ENCODE peak calls at places on chromosomes 6 and 20, in four cellular contexts. One of them, this sample, is unnamed.

GRCh38 chr20:44297721-44298120 is 13.3 kb downstream of the FITM2 start:
- DNase-seq in heart left ventricle: no peak
- DNase-seq in foreskin fibroblast: no peak
- DNase-seq in neural progenitor cell: no peak
- DNase-seq in this sample: no peak

GRCh38 chr6:84979541-84979940 is 215.1 kb upstream of the TBX18 start:
- DNase-seq in heart left ventricle: no peak
- DNase-seq in foreskin fibroblast: peak; percentile 60
- DNase-seq in neural progenitor cell: no peak
- DNase-seq in this sample: no peak

GRCh38 chr6:29479560-29479959 is 8.2 kb downstream of the MAS1L start:
- DNase-seq in heart left ventricle: no peak
- DNase-seq in foreskin fibroblast: no peak
- DNase-seq in neural progenitor cell: no peak
- DNase-seq in this sample: no peak

GRCh38 chr20:42118409-42119125 is 500.4 kb upstream of the CHD6 start:
- DNase-seq in heart left ventricle: no peak
- DNase-seq in foreskin fibroblast: no peak
- DNase-seq in neural progenitor cell: peak; percentile 23
- DNase-seq in this sample: no peak

GRCh38 chr6:158071121-158072082 is 89.7 kb downstream of the SYNJ2 start:
- DNase-seq in heart left ventricle: no peak
- DNase-seq in foreskin fibroblast: no peak
- DNase-seq in neural progenitor cell: no peak
- DNase-seq in this sample: no peak

GRCh38 chr20:20837574-20838021 is 125.2 kb upstream of the RALGAPA2 start:
- DNase-seq in heart left ventricle: no peak
- DNase-seq in foreskin fibroblast: peak; percentile 24
- DNase-seq in neural progenitor cell: peak; percentile 77
- DNase-seq in this sample: peak; percentile 8

GRCh38 chr20:19893356-19893755 is 123.8 kb upstream of the NAA20 start:
- DNase-seq in heart left ventricle: no peak
- DNase-seq in foreskin fibroblast: no peak
- DNase-seq in neural progenitor cell: no peak
- DNase-seq in this sample: no peak

GRCh38 chr20:62570897-62571666 is 71.2 kb upstream of the SLCO4A1 start:
- DNase-seq in heart left ventricle: no peak
- DNase-seq in foreskin fibroblast: no peak
- DNase-seq in neural progenitor cell: no peak
- DNase-seq in this sample: no peak

GRCh38 chr6:167683028-167683862 is 143.5 kb upstream of the AFDN start:
- DNase-seq in heart left ventricle: peak; percentile 83
- DNase-seq in foreskin fibroblast: no peak
- DNase-seq in neural progenitor cell: no peak
- DNase-seq in this sample: no peak

GRCh38 chr20:64023278-64024140 is 12.5 kb upstream of the C20orf204 start:
- DNase-seq in heart left ventricle: no peak
- DNase-seq in foreskin fibroblast: no peak
- DNase-seq in neural progenitor cell: no peak
- DNase-seq in this sample: no peak
- H3K4me3 ChIP-seq in heart left ventricle: no peak overlapping the region
- H3K4me3 ChIP-seq in foreskin fibroblast: no peak overlapping the region
- H3K4me3 ChIP-seq in neural progenitor cell: no peak overlapping the region
- H3K4me3 ChIP-seq in this sample: no peak overlapping the region

GRCh38 chr20:57004416-57004815 is 262.0 kb downstream of the BMP7 start:
- DNase-seq in heart left ventricle: no peak
- DNase-seq in foreskin fibroblast: no peak
- DNase-seq in neural progenitor cell: no peak
- DNase-seq in this sample: no peak

GRCh38 chr20:57007171-57007540 is 259.3 kb downstream of the BMP7 start:
- DNase-seq in heart left ventricle: no peak
- DNase-seq in foreskin fibroblast: no peak
- DNase-seq in neural progenitor cell: no peak
- DNase-seq in this sample: no peak

GRCh38 chr20:57006411-57007170 is 259.9 kb downstream of the BMP7 start:
- DNase-seq in heart left ventricle: no peak
- DNase-seq in foreskin fibroblast: no peak
- DNase-seq in neural progenitor cell: peak; percentile 80
- DNase-seq in this sample: no peak

GRCh38 chr20:57003012-57003411 is 263.4 kb downstream of the BMP7 start:
- DNase-seq in heart left ventricle: no peak
- DNase-seq in foreskin fibroblast: no peak
- DNase-seq in neural progenitor cell: no peak
- DNase-seq in this sample: no peak

GRCh38 chr20:57005146-57005933 is 261.1 kb downstream of the BMP7 start:
- DNase-seq in heart left ventricle: no peak
- DNase-seq in foreskin fibroblast: no peak
- DNase-seq in neural progenitor cell: no peak
- DNase-seq in this sample: no peak
- TF ChIP-seq CTCF in heart left ventricle: no peak
- TF ChIP-seq CTCF in foreskin fibroblast: no peak
- TF ChIP-seq CTCF in neural progenitor cell: no peak
- TF ChIP-seq CTCF in this sample: no peak

GRCh38 chr20:4645621-4646020 is 76.1 kb upstream of the PRND start:
- DNase-seq in heart left ventricle: no peak
- DNase-seq in foreskin fibroblast: no peak
- DNase-seq in neural progenitor cell: no peak
- DNase-seq in this sample: no peak
- H3K4me3 ChIP-seq in heart left ventricle: no peak overlapping the region
- H3K4me3 ChIP-seq in foreskin fibroblast: no peak overlapping the region
- H3K4me3 ChIP-seq in neural progenitor cell: no peak overlapping the region
- H3K4me3 ChIP-seq in this sample: no peak overlapping the region

GRCh38 chr6:38942442-38942841 is 106.1 kb upstream of the GLP1R start:
- DNase-seq in heart left ventricle: no peak
- DNase-seq in foreskin fibroblast: no peak
- DNase-seq in neural progenitor cell: no peak
- DNase-seq in this sample: no peak
- TF ChIP-seq CTCF in heart left ventricle: no peak
- TF ChIP-seq CTCF in foreskin fibroblast: no peak
- TF ChIP-seq CTCF in neural progenitor cell: no peak
- TF ChIP-seq CTCF in this sample: no peak

GRCh38 chr20:57392512-57393271 is 1.5 kb downstream of the RBM38 start:
- DNase-seq in heart left ventricle: peak; percentile 77
- DNase-seq in foreskin fibroblast: no peak
- DNase-seq in neural progenitor cell: no peak
- DNase-seq in this sample: no peak
- H3K4me3 ChIP-seq in heart left ventricle: peak overlapping the region; percentile 63
- H3K4me3 ChIP-seq in foreskin fibroblast: peak overlapping the region; percentile 37
- H3K4me3 ChIP-seq in neural progenitor cell: peak overlapping the region; percentile 75
- H3K4me3 ChIP-seq in this sample: peak overlapping the region; percentile 55

GRCh38 chr6:13429406-13429753 is 58.0 kb downstream of the GFOD1 start:
- DNase-seq in heart left ventricle: no peak
- DNase-seq in foreskin fibroblast: no peak
- DNase-seq in neural progenitor cell: no peak
- DNase-seq in this sample: no peak
- TF ChIP-seq CTCF in heart left ventricle: no peak
- TF ChIP-seq CTCF in foreskin fibroblast: no peak
- TF ChIP-seq CTCF in neural progenitor cell: no peak
- TF ChIP-seq CTCF in this sample: no peak

GRCh38 chr6:138499303-138499991 is at the start of gene NHSL1:
- DNase-seq in heart left ventricle: no peak
- DNase-seq in foreskin fibroblast: no peak
- DNase-seq in neural progenitor cell: peak; percentile 51
- DNase-seq in this sample: no peak

GRCh38 chr6:138498575-138499302 is 555 bp downstream of the NHSL1 start:
- DNase-seq in heart left ventricle: no peak
- DNase-seq in foreskin fibroblast: no peak
- DNase-seq in neural progenitor cell: no peak
- DNase-seq in this sample: no peak

GRCh38 chr6:138502546-138502945 is 3.3 kb upstream of the NHSL1 start:
- DNase-seq in heart left ventricle: no peak
- DNase-seq in foreskin fibroblast: no peak
- DNase-seq in neural progenitor cell: no peak
- DNase-seq in this sample: no peak

GRCh38 chr6:138500867-138501446 is 1.7 kb upstream of the NHSL1 start:
- DNase-seq in heart left ventricle: no peak
- DNase-seq in foreskin fibroblast: no peak
- DNase-seq in neural progenitor cell: no peak
- DNase-seq in this sample: no peak

GRCh38 chr6:138500045-138500665 is 861 bp upstream of the NHSL1 start:
- DNase-seq in heart left ventricle: no peak
- DNase-seq in foreskin fibroblast: no peak
- DNase-seq in neural progenitor cell: no peak
- DNase-seq in this sample: no peak
- H3K4me3 ChIP-seq in heart left ventricle: no peak overlapping the region
- H3K4me3 ChIP-seq in foreskin fibroblast: no peak overlapping the region
- H3K4me3 ChIP-seq in neural progenitor cell: peak overlapping the region; percentile 32
- H3K4me3 ChIP-seq in this sample: no peak overlapping the region

GRCh38 chr20:6651016-6651415 is 116.5 kb upstream of the BMP2 start:
- DNase-seq in heart left ventricle: no peak
- DNase-seq in foreskin fibroblast: peak; percentile 48
- DNase-seq in neural progenitor cell: no peak
- DNase-seq in this sample: peak; percentile 5

GRCh38 chr20:6657111-6657510 is 110.4 kb upstream of the BMP2 start:
- DNase-seq in heart left ventricle: no peak
- DNase-seq in foreskin fibroblast: no peak
- DNase-seq in neural progenitor cell: no peak
- DNase-seq in this sample: no peak

GRCh38 chr20:6657904-6658303 is 109.6 kb upstream of the BMP2 start:
- DNase-seq in heart left ventricle: no peak
- DNase-seq in foreskin fibroblast: no peak
- DNase-seq in neural progenitor cell: no peak
- DNase-seq in this sample: no peak

GRCh38 chr20:6651561-6651960 is 115.9 kb upstream of the BMP2 start:
- DNase-seq in heart left ventricle: no peak
- DNase-seq in foreskin fibroblast: no peak
- DNase-seq in neural progenitor cell: no peak
- DNase-seq in this sample: no peak

GRCh38 chr20:6654490-6655247 is 112.8 kb upstream of the BMP2 start:
- DNase-seq in heart left ventricle: no peak
- DNase-seq in foreskin fibroblast: peak; percentile 5
- DNase-seq in neural progenitor cell: no peak
- DNase-seq in this sample: no peak
- TF ChIP-seq CTCF in heart left ventricle: no peak
- TF ChIP-seq CTCF in foreskin fibroblast: no peak
- TF ChIP-seq CTCF in neural progenitor cell: no peak
- TF ChIP-seq CTCF in this sample: no peak

GRCh38 chr20:48694466-48694865 is 133.3 kb downstream of the PREX1 start:
- DNase-seq in heart left ventricle: no peak
- DNase-seq in foreskin fibroblast: no peak
- DNase-seq in neural progenitor cell: no peak
- DNase-seq in this sample: no peak
- H3K4me3 ChIP-seq in heart left ventricle: no peak overlapping the region
- H3K4me3 ChIP-seq in foreskin fibroblast: no peak overlapping the region
- H3K4me3 ChIP-seq in neural progenitor cell: no peak overlapping the region
- H3K4me3 ChIP-seq in this sample: no peak overlapping the region